ENCODE peak calls at places on chromosomes 11 and 22, in nine cellular contexts. One of them, this sample, is unnamed.

GRCh38 chr11:79353706-79354105 is 87.1 kb downstream of the TENM4 start:
- DNase-seq in sigmoid colon: no peak
- DNase-seq in adrenal gland: no peak
- DNase-seq in A549: no peak
- DNase-seq in uterus: no peak
- DNase-seq in prostate gland: no peak
- DNase-seq in body of pancreas: no peak
- DNase-seq in H1: no peak
- DNase-seq in thyroid gland: no peak
- DNase-seq in this sample: no peak

GRCh38 chr11:5232150-5232549 is 2.1 kb downstream of the HBD start:
- DNase-seq in uterus: no peak
- DNase-seq in sigmoid colon: no peak
- DNase-seq in adrenal gland: no peak
- DNase-seq in H1: no peak
- DNase-seq in body of pancreas: no peak
- DNase-seq in thyroid gland: no peak
- DNase-seq in A549: no peak
- DNase-seq in prostate gland: no peak
- DNase-seq in this sample: no peak

GRCh38 chr11:128424867-128425285 is 162.5 kb downstream of the ETS1 start:
- DNase-seq in prostate gland: no peak
- DNase-seq in thyroid gland: no peak
- DNase-seq in H1: no peak
- DNase-seq in uterus: no peak
- DNase-seq in body of pancreas: peak; percentile 78
- DNase-seq in sigmoid colon: no peak
- DNase-seq in A549: no peak
- DNase-seq in adrenal gland: no peak
- DNase-seq in this sample: no peak

GRCh38 chr11:96741068-96741467 is 351.3 kb downstream of the JRKL start:
- DNase-seq in uterus: no peak
- DNase-seq in prostate gland: no peak
- DNase-seq in H1: no peak
- DNase-seq in A549: no peak
- DNase-seq in thyroid gland: no peak
- DNase-seq in body of pancreas: no peak
- DNase-seq in adrenal gland: no peak
- DNase-seq in sigmoid colon: no peak
- DNase-seq in this sample: no peak

GRCh38 chr11:69865707-69866106 is 46.5 kb upstream of the FGF3 start:
- DNase-seq in thyroid gland: no peak
- DNase-seq in adrenal gland: no peak
- DNase-seq in prostate gland: no peak
- DNase-seq in H1: no peak
- DNase-seq in body of pancreas: no peak
- DNase-seq in uterus: no peak
- DNase-seq in A549: no peak
- DNase-seq in sigmoid colon: no peak
- DNase-seq in this sample: no peak

GRCh38 chr11:131840542-131840941 is 470.1 kb downstream of the NTM start:
- DNase-seq in H1: no peak
- DNase-seq in prostate gland: no peak
- DNase-seq in sigmoid colon: no peak
- DNase-seq in thyroid gland: no peak
- DNase-seq in A549: no peak
- DNase-seq in body of pancreas: no peak
- DNase-seq in uterus: no peak
- DNase-seq in adrenal gland: no peak
- DNase-seq in this sample: no peak

GRCh38 chr11:87180743-87181142 is 143.0 kb downstream of the TMEM135 start:
- DNase-seq in A549: no peak
- DNase-seq in uterus: no peak
- DNase-seq in sigmoid colon: no peak
- DNase-seq in thyroid gland: no peak
- DNase-seq in adrenal gland: no peak
- DNase-seq in H1: no peak
- DNase-seq in prostate gland: no peak
- DNase-seq in body of pancreas: no peak
- DNase-seq in this sample: no peak

GRCh38 chr11:74055938-74056337 is 47.1 kb upstream of the UCP3 start:
- DNase-seq in H1: no peak
- DNase-seq in A549: peak; percentile 25
- DNase-seq in adrenal gland: no peak
- DNase-seq in uterus: no peak
- DNase-seq in prostate gland: no peak
- DNase-seq in body of pancreas: no peak
- DNase-seq in thyroid gland: no peak
- DNase-seq in sigmoid colon: no peak
- DNase-seq in this sample: peak; percentile 23

GRCh38 chr11:22778642-22779041 is 51.0 kb downstream of the SVIP start:
- DNase-seq in adrenal gland: no peak
- DNase-seq in A549: no peak
- DNase-seq in sigmoid colon: no peak
- DNase-seq in H1: no peak
- DNase-seq in thyroid gland: no peak
- DNase-seq in body of pancreas: no peak
- DNase-seq in prostate gland: no peak
- DNase-seq in uterus: no peak
- DNase-seq in this sample: no peak

GRCh38 chr11:122422707-122423106 is 232.8 kb upstream of the UBASH3B start:
- DNase-seq in thyroid gland: no peak
- DNase-seq in sigmoid colon: no peak
- DNase-seq in H1: no peak
- DNase-seq in uterus: no peak
- DNase-seq in prostate gland: no peak
- DNase-seq in A549: no peak
- DNase-seq in body of pancreas: no peak
- DNase-seq in adrenal gland: no peak
- DNase-seq in this sample: no peak

GRCh38 chr11:109423860-109424190 is 1.8 kb downstream of the C11orf87 start:
- DNase-seq in adrenal gland: no peak
- DNase-seq in prostate gland: no peak
- DNase-seq in A549: no peak
- DNase-seq in thyroid gland: no peak
- DNase-seq in uterus: no peak
- DNase-seq in sigmoid colon: no peak
- DNase-seq in body of pancreas: no peak
- DNase-seq in H1: no peak
- DNase-seq in this sample: no peak

GRCh38 chr22:31346733-31347250 is 646 bp upstream of the PATZ1 start:
- DNase-seq in prostate gland: peak; percentile 43
- DNase-seq in uterus: peak; percentile 59
- DNase-seq in adrenal gland: peak; percentile 67
- DNase-seq in body of pancreas: peak; percentile 73
- DNase-seq in H1: no peak
- DNase-seq in thyroid gland: peak; percentile 58
- DNase-seq in A549: peak; percentile 42
- DNase-seq in sigmoid colon: peak; percentile 74
- DNase-seq in this sample: no peak
- TF ChIP-seq POLR2A in prostate gland: no peak
- TF ChIP-seq POLR2A in uterus: peak; percentile 20
- TF ChIP-seq POLR2A in adrenal gland: no peak
- TF ChIP-seq POLR2A in body of pancreas: peak; percentile 15
- TF ChIP-seq POLR2A in H1: peak; percentile 38
- TF ChIP-seq POLR2A in thyroid gland: no peak
- TF ChIP-seq POLR2A in A549: peak; percentile 28
- TF ChIP-seq POLR2A in sigmoid colon: no peak
- TF ChIP-seq POLR2A in this sample: no peak

GRCh38 chr11:62770778-62771143 is 435 bp upstream of the TAF6L start:
- DNase-seq in prostate gland: no peak
- DNase-seq in body of pancreas: peak; percentile 24
- DNase-seq in A549: no peak
- DNase-seq in H1: peak; percentile 65
- DNase-seq in adrenal gland: peak; percentile 48
- DNase-seq in sigmoid colon: peak; percentile 74
- DNase-seq in thyroid gland: peak; percentile 40
- DNase-seq in uterus: peak; percentile 47
- DNase-seq in this sample: no peak

GRCh38 chr11:62775646-62776045 is 4.5 kb downstream of the TAF6L start:
- DNase-seq in H1: no peak
- DNase-seq in A549: no peak
- DNase-seq in thyroid gland: no peak
- DNase-seq in adrenal gland: no peak
- DNase-seq in body of pancreas: no peak
- DNase-seq in sigmoid colon: no peak
- DNase-seq in uterus: no peak
- DNase-seq in prostate gland: no peak
- DNase-seq in this sample: no peak

GRCh38 chr11:62774407-62774806 is 3.2 kb downstream of the TAF6L start:
- DNase-seq in sigmoid colon: no peak
- DNase-seq in body of pancreas: no peak
- DNase-seq in A549: no peak
- DNase-seq in prostate gland: no peak
- DNase-seq in uterus: no peak
- DNase-seq in H1: no peak
- DNase-seq in thyroid gland: no peak
- DNase-seq in adrenal gland: no peak
- DNase-seq in this sample: no peak

DNA sequence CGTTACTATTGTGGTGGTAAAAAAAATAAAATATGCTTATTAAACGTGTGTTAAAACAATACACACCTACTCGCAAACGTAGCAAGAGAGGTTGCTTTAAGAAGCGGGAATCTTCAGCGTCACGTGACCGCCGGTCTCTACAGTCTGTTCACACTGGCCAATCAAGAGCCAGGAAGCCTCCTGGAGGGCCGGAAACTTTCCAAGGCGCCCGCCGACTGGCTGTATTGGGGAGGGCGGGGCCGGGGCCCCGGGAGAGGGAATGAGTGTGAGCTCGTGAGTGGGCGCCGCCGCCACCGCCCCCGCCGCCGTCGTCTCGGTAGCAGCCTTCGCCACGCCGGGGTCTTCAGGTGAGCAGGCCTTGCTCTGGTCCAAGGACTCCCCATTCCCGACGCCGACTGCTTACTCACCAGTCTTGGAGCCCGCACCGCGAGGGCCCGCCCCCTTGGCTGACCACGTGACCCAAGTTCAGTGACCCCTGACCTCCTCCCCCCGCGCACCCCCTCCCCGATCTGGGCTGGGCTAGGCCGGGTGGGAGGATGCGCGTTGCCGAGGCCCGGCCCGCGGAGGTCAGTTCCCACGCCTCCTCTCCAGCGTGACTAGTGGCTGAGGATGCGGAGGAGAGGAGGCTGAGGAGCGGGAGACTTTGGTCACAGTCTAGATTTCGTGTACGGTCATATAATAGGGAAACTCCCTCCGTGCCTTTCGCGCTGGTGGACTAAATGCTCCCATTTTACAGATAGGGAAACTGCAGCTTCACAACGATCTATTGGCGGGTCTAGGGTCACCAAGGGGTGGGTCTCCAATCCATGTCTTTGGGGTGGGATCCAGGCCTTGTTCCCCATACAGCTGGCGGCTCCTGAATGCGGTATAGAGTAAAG is at the start of gene TAF6L:
- DNase-seq in prostate gland: peak; percentile 98
- DNase-seq in uterus: peak; percentile 99
- DNase-seq in H1: peak; percentile 98
- DNase-seq in sigmoid colon: peak; percentile 100
- DNase-seq in A549: peak; percentile 98
- DNase-seq in body of pancreas: peak; percentile 99
- DNase-seq in thyroid gland: peak; percentile 99
- DNase-seq in adrenal gland: peak; percentile 99
- DNase-seq in this sample: peak; percentile 92
- TF ChIP-seq POLR2A in prostate gland: peak; percentile 41
- TF ChIP-seq POLR2A in uterus: peak; percentile 54
- TF ChIP-seq POLR2A in H1: peak; percentile 78
- TF ChIP-seq POLR2A in sigmoid colon: peak; percentile 31
- TF ChIP-seq POLR2A in A549: peak; percentile 55
- TF ChIP-seq POLR2A in body of pancreas: peak; percentile 42
- TF ChIP-seq POLR2A in thyroid gland: no peak
- TF ChIP-seq POLR2A in adrenal gland: peak; percentile 8
- TF ChIP-seq POLR2A in this sample: peak; percentile 66

DNA sequence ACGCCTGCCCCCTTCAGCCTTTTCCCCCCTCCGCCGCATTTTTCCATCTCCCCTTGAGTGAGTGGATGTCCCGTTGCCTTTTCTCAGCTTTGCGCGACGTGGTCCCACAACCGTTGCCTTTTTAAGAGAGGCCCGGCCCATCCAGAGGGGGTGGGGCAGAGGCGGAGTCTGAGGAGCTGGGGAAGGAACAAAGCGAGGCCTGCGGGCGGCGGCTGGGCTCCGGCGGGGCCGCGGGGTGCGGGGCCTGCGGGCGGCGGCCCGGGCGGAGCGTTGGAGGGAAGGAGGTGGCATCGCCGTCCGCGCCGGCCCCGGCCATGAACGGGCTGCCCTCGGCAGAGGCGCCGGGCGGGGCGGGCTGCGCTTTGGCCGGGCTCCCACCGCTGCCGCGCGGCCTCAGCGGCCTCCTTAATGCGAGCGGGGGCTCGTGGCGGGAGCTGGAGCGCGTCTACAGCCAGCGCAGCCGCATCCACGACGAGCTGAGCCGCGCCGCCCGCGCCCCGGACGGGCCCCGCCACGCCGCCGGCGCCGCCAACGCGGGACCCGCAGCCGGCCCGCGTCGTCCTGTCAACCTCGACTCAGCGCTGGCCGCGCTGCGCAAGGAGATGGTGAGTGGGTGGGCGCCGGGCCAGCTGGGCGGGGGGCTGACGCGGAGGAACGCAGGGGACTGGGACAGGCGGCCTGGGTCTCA is at the start of gene FAM89B:
- DNase-seq in thyroid gland: peak; percentile 92
- DNase-seq in H1: peak; percentile 86
- DNase-seq in body of pancreas: peak; percentile 92
- DNase-seq in sigmoid colon: peak; percentile 97
- DNase-seq in prostate gland: peak; percentile 89
- DNase-seq in adrenal gland: peak; percentile 93
- DNase-seq in A549: peak; percentile 81
- DNase-seq in uterus: peak; percentile 94
- DNase-seq in this sample: no peak
- TF ChIP-seq POLR2A in thyroid gland: no peak
- TF ChIP-seq POLR2A in H1: no peak
- TF ChIP-seq POLR2A in body of pancreas: peak; percentile 28
- TF ChIP-seq POLR2A in sigmoid colon: no peak
- TF ChIP-seq POLR2A in prostate gland: peak; percentile 60
- TF ChIP-seq POLR2A in adrenal gland: peak; percentile 63
- TF ChIP-seq POLR2A in A549: peak; percentile 55
- TF ChIP-seq POLR2A in uterus: peak; percentile 82
- TF ChIP-seq POLR2A in this sample: peak; percentile 70

DNA sequence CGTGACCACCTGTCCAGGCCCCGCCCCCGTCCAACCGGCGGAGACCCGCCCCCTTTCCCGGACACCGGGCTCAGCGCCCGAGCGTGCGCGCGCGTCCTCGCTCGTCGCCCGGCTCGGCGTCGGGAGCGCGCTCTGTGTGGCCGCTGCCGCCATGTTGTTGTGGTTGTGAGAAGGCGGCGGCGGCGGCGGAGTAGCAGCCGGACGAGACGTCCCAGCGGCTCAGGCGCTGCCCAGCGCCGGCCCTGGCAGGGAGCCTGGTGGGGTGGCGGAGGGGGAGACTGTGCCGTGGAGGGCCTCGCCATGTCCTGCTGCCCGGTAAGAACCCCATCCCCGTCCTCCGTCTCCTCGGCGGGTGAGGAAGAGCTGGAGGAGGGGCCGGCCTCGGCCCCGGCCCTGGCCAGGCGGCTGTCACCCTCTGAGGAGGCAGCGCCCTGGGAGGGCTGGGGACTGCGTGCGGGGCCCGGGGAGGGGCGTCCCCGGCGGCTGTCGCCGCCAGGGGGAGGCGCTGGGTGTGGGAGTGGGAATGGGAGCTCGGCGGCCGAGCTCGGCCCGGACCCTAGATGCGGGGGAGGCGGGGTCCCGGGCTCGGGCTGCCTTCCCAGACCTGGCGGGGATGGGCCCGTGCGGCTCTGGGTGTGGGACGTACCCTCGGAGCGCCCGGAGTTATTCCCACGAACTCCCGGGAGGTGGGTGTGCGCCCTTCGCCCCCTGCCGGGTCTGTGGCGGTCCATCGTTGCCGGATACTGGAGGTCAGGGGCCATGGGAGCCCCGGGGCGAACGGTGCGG is at the start of gene MTMR3:
- DNase-seq in H1: peak; percentile 99
- DNase-seq in prostate gland: peak; percentile 95
- DNase-seq in adrenal gland: peak; percentile 95
- DNase-seq in thyroid gland: peak; percentile 92
- DNase-seq in body of pancreas: peak; percentile 95
- DNase-seq in uterus: peak; percentile 92
- DNase-seq in sigmoid colon: peak; percentile 95
- DNase-seq in A549: peak; percentile 42
- DNase-seq in this sample: peak; percentile 38
- TF ChIP-seq POLR2A in H1: no peak
- TF ChIP-seq POLR2A in prostate gland: peak; percentile 80
- TF ChIP-seq POLR2A in adrenal gland: peak; percentile 67
- TF ChIP-seq POLR2A in thyroid gland: peak; percentile 40
- TF ChIP-seq POLR2A in body of pancreas: peak; percentile 65
- TF ChIP-seq POLR2A in uterus: peak; percentile 79
- TF ChIP-seq POLR2A in sigmoid colon: no peak
- TF ChIP-seq POLR2A in A549: peak; percentile 42
- TF ChIP-seq POLR2A in this sample: peak; percentile 43

This sample was measured in H54.